ENCODE peak calls at places on chromosomes 6 and 20, in eight cellular contexts. C is kidney, J is tibial nerve, W is fibroblast of pulmonary artery, E is GM13976, Q is cardiac muscle cell, D is IMR-90, X is GM12865. M is an unnamed sample.
A peak's percentile ranks its signal among the peaks of the same experiment; 100 is the strongest.

GRCh38 chr20:47857142-47857993 is 72.1 kb upstream of the SULF2 start:
- DNase-seq in E (peak; percentile 80), D (no peak), W (peak; percentile 64), Q (no peak), X (peak; percentile 36), C (no peak), J (no peak), M (no peak)

GRCh38 chr20:58883243-58883691 is 30.8 kb downstream of the GNAS start:
- DNase-seq in D (no peak), E (no peak), X (no peak), C (no peak), W (no peak), Q (no peak), J (no peak), M (peak; percentile 49)

GRCh38 chr20:48627737-48628128 is 200.1 kb downstream of the PREX1 start:
- DNase-seq in X (no peak), W (no peak), Q (no peak), J (no peak), C (peak; percentile 78), D (no peak), E (no peak), M (no peak)

GRCh38 chr20:41265931-41266330 is 51.6 kb downstream of the ZHX3 start:
- DNase-seq in X (no peak), J (no peak), D (no peak), W (no peak), E (no peak), Q (no peak), C (no peak), M (no peak)

GRCh38 chr6:36104836-36105235 is 25.5 kb upstream of the MAPK13 start:
- DNase-seq in E (no peak), X (no peak), Q (no peak), W (peak; percentile 19), J (no peak), C (no peak), D (peak; percentile 57), M (no peak)

GRCh38 chr6:14354919-14355572 is 237.5 kb downstream of the CD83 start:
- DNase-seq in J (peak; percentile 20), E (no peak), Q (no peak), C (peak; percentile 85), X (no peak), W (peak; percentile 84), D (peak; percentile 88), M (no peak)

GRCh38 chr20:11132819-11133341 is 459.1 kb upstream of the JAG1 start:
- DNase-seq in J (no peak), D (no peak), W (no peak), E (no peak), X (no peak), C (no peak), Q (no peak), M (no peak)

GRCh38 chr6:27295301-27296079 is 16.6 kb downstream of the POM121L2 start:
- DNase-seq in Q (peak; percentile 30), J (no peak), D (peak; percentile 85), C (no peak), E (no peak), X (peak; percentile 74), W (peak; percentile 72), M (no peak)

GRCh38 chr6:13217206-13217905 is 111.0 kb downstream of the TBC1D7 start:
- DNase-seq in W (peak; percentile 46), J (no peak), X (peak; percentile 16), C (no peak), E (no peak), Q (peak; percentile 6), D (peak; percentile 34), M (no peak)

GRCh38 chr6:158213925-158214674 is 46.0 kb downstream of the GTF2H5 start:
- DNase-seq in X (peak; percentile 83), D (peak; percentile 83), W (peak; percentile 93), Q (peak; percentile 83), E (peak; percentile 80), C (peak; percentile 82), J (no peak), M (no peak)
- TF ChIP-seq CTCF in X (peak; percentile 74), D (peak; percentile 87), W (peak; percentile 84), Q (peak; percentile 77), E (peak; percentile 87), C (peak; percentile 70), J (peak; percentile 55), M (peak; percentile 81)

DNA sequence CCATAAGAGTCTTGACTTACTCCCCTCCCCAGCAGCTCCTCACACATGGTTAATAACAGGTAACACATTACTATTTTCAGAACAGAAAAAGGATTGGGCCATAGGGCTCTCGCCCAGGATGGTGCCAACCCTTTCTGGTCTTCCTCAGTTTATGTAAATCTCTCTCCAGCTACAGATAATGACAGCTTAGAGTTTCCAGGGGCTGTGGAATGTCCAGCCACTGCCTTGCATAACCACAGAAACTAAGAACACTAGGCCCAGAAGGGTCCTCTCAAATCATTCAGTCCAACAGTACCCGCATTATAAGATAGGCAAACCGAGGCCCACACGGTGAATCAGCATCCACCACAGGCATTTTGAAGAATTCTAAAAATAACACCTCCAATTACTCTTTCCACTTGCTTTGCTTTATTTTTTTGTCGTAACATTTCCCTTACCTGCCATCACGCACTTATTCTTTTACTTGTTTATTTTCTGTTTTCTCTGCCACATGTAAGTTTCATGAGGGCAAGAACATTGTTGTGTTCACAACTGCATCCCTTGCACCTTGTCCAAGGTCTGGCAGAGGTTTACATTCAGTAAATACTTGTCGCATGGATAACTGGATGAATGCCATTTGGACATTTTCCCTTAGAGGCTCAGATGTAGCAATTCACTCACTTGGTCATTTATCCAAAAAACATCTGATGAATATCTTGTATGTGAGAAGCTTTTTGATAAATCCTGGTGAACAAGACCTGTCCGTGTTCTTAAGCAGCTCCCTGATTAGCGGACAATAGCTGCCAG is 6.4 kb upstream of the SDC4 start:
- DNase-seq in E (no peak), J (no peak), D (peak; percentile 44), X (no peak), W (peak; percentile 49), C (no peak), Q (no peak), M (no peak)
- TF ChIP-seq CTCF in E (no peak), J (no peak), D (no peak), X (no peak), W (no peak), C (no peak), Q (no peak), M (no peak)

GRCh38 chr20:60680554-60680953 is 571.5 kb upstream of the CDH4 start:
- DNase-seq in X (no peak), Q (no peak), D (no peak), C (no peak), W (no peak), E (no peak), J (no peak), M (no peak)
- TF ChIP-seq CTCF in X (no peak), Q (no peak), D (no peak), C (no peak), W (no peak), E (no peak), J (no peak), M (no peak)

GRCh38 chr20:3888622-3889488 is at the start of gene PANK2:
- DNase-seq in E (peak; percentile 99), X (peak; percentile 99), J (peak; percentile 97), W (peak; percentile 99), C (peak; percentile 100), D (peak; percentile 98), Q (peak; percentile 99), M (peak; percentile 99)
- TF ChIP-seq CTCF in E (no peak), X (peak; percentile 35), J (peak; percentile 21), W (peak; percentile 63), C (peak; percentile 38), D (peak; percentile 66), Q (peak; percentile 55), M (peak; percentile 70)